ENCODE peak calls at places on chromosomes 4 and X, in ten cellular contexts. One of them, this sample, is unnamed.

GRCh38 chr4:82748176-82748575 is 50.4 kb downstream of the SCD5 start:
- DNase-seq in K562: no peak
- DNase-seq in lower lobe of right lung: no peak
- DNase-seq in endothelial cell of umbilical vein: no peak
- DNase-seq in HepG2: no peak
- DNase-seq in testis: no peak
- DNase-seq in CD8-positive, alpha-beta T cell: no peak
- DNase-seq in psoas muscle: no peak
- DNase-seq in tibial artery: no peak
- DNase-seq in cardiac muscle cell: no peak
- DNase-seq in this sample: no peak

GRCh38 chr4:76199664-76200211 is 13.9 kb downstream of the SCARB2 start:
- DNase-seq in K562: no peak
- DNase-seq in lower lobe of right lung: no peak
- DNase-seq in endothelial cell of umbilical vein: peak; percentile 59
- DNase-seq in HepG2: no peak
- DNase-seq in testis: no peak
- DNase-seq in CD8-positive, alpha-beta T cell: peak; percentile 15
- DNase-seq in psoas muscle: no peak
- DNase-seq in tibial artery: no peak
- DNase-seq in cardiac muscle cell: no peak
- DNase-seq in this sample: no peak

GRCh38 chr4:6487466-6487865 is 15.1 kb upstream of the PPP2R2C start:
- DNase-seq in K562: no peak
- DNase-seq in lower lobe of right lung: no peak
- DNase-seq in endothelial cell of umbilical vein: no peak
- DNase-seq in HepG2: no peak
- DNase-seq in testis: no peak
- DNase-seq in CD8-positive, alpha-beta T cell: no peak
- DNase-seq in psoas muscle: no peak
- DNase-seq in tibial artery: no peak
- DNase-seq in cardiac muscle cell: no peak
- DNase-seq in this sample: no peak

GRCh38 chr4:58301384-58301783 is 1191.2 kb upstream of the IGFBP7 start:
- DNase-seq in K562: no peak
- DNase-seq in lower lobe of right lung: no peak
- DNase-seq in endothelial cell of umbilical vein: no peak
- DNase-seq in HepG2: no peak
- DNase-seq in testis: peak; percentile 30
- DNase-seq in CD8-positive, alpha-beta T cell: no peak
- DNase-seq in psoas muscle: no peak
- DNase-seq in tibial artery: no peak
- DNase-seq in cardiac muscle cell: peak; percentile 12
- DNase-seq in this sample: peak; percentile 1

GRCh38 chr4:15754323-15754722 is 23.8 kb upstream of the CD38 start:
- DNase-seq in K562: no peak
- DNase-seq in lower lobe of right lung: no peak
- DNase-seq in endothelial cell of umbilical vein: peak; percentile 86
- DNase-seq in HepG2: no peak
- DNase-seq in testis: no peak
- DNase-seq in CD8-positive, alpha-beta T cell: peak; percentile 49
- DNase-seq in psoas muscle: no peak
- DNase-seq in tibial artery: no peak
- DNase-seq in cardiac muscle cell: no peak
- DNase-seq in this sample: no peak

GRCh38 chr4:100023800-100024199 is 73.7 kb upstream of the H2AZ1 start:
- DNase-seq in K562: no peak
- DNase-seq in lower lobe of right lung: no peak
- DNase-seq in endothelial cell of umbilical vein: no peak
- DNase-seq in HepG2: no peak
- DNase-seq in testis: no peak
- DNase-seq in CD8-positive, alpha-beta T cell: no peak
- DNase-seq in psoas muscle: no peak
- DNase-seq in tibial artery: no peak
- DNase-seq in cardiac muscle cell: peak; percentile 23
- DNase-seq in this sample: no peak

GRCh38 chrX:7085879-7086278 is 61.6 kb upstream of the STS start:
- DNase-seq in K562: no peak
- DNase-seq in lower lobe of right lung: no peak
- DNase-seq in endothelial cell of umbilical vein: no peak
- DNase-seq in HepG2: no peak
- DNase-seq in testis: no peak
- DNase-seq in CD8-positive, alpha-beta T cell: no peak
- DNase-seq in psoas muscle: no peak
- DNase-seq in tibial artery: no peak
- DNase-seq in cardiac muscle cell: no peak
- DNase-seq in this sample: no peak

GRCh38 chrX:35826503-35826902 is 28.4 kb downstream of the MAGEB16 start:
- DNase-seq in K562: no peak
- DNase-seq in lower lobe of right lung: no peak
- DNase-seq in endothelial cell of umbilical vein: no peak
- DNase-seq in HepG2: no peak
- DNase-seq in testis: no peak
- DNase-seq in CD8-positive, alpha-beta T cell: no peak
- DNase-seq in psoas muscle: no peak
- DNase-seq in tibial artery: no peak
- DNase-seq in cardiac muscle cell: no peak
- DNase-seq in this sample: no peak

GRCh38 chr4:107736924-107737448 is 17.0 kb upstream of the PAPSS1 start:
- DNase-seq in K562: peak; percentile 61
- DNase-seq in lower lobe of right lung: no peak
- DNase-seq in endothelial cell of umbilical vein: peak; percentile 58
- DNase-seq in HepG2: peak; percentile 69
- DNase-seq in testis: no peak
- DNase-seq in CD8-positive, alpha-beta T cell: peak; percentile 42
- DNase-seq in psoas muscle: no peak
- DNase-seq in tibial artery: no peak
- DNase-seq in cardiac muscle cell: peak; percentile 74
- DNase-seq in this sample: peak; percentile 70

GRCh38 chr4:48491514-48492176 is 1.6 kb downstream of the ZAR1 start:
- DNase-seq in K562: no peak
- DNase-seq in lower lobe of right lung: no peak
- DNase-seq in endothelial cell of umbilical vein: no peak
- DNase-seq in HepG2: no peak
- DNase-seq in testis: no peak
- DNase-seq in CD8-positive, alpha-beta T cell: no peak
- DNase-seq in psoas muscle: no peak
- DNase-seq in tibial artery: no peak
- DNase-seq in cardiac muscle cell: no peak
- DNase-seq in this sample: no peak

GRCh38 chrX:97728225-97728624 is 844.5 kb downstream of the RPA4 start:
- DNase-seq in K562: no peak
- DNase-seq in lower lobe of right lung: no peak
- DNase-seq in endothelial cell of umbilical vein: no peak
- DNase-seq in HepG2: no peak
- DNase-seq in testis: no peak
- DNase-seq in CD8-positive, alpha-beta T cell: no peak
- DNase-seq in psoas muscle: no peak
- DNase-seq in tibial artery: no peak
- DNase-seq in cardiac muscle cell: no peak
- DNase-seq in this sample: no peak

GRCh38 chr4:47122592-47123291 is 91.4 kb downstream of the GABRB1 start:
- DNase-seq in K562: peak; percentile 40
- DNase-seq in lower lobe of right lung: no peak
- DNase-seq in endothelial cell of umbilical vein: peak; percentile 74
- DNase-seq in HepG2: peak; percentile 63
- DNase-seq in testis: peak; percentile 77
- DNase-seq in CD8-positive, alpha-beta T cell: peak; percentile 33
- DNase-seq in psoas muscle: no peak
- DNase-seq in tibial artery: peak; percentile 39
- DNase-seq in cardiac muscle cell: peak; percentile 78
- DNase-seq in this sample: peak; percentile 88

GRCh38 chr4:164931551-164932324 is 45.7 kb downstream of the TRIM61 start:
- DNase-seq in K562: no peak
- DNase-seq in lower lobe of right lung: no peak
- DNase-seq in endothelial cell of umbilical vein: no peak
- DNase-seq in HepG2: no peak
- DNase-seq in testis: no peak
- DNase-seq in CD8-positive, alpha-beta T cell: no peak
- DNase-seq in psoas muscle: no peak
- DNase-seq in tibial artery: no peak
- DNase-seq in cardiac muscle cell: no peak
- DNase-seq in this sample: no peak

GRCh38 chrX:36974896-36975295 is 33.3 kb upstream of the FAM47C start:
- DNase-seq in K562: no peak
- DNase-seq in lower lobe of right lung: no peak
- DNase-seq in endothelial cell of umbilical vein: no peak
- DNase-seq in HepG2: no peak
- DNase-seq in testis: no peak
- DNase-seq in CD8-positive, alpha-beta T cell: no peak
- DNase-seq in psoas muscle: no peak
- DNase-seq in tibial artery: no peak
- DNase-seq in cardiac muscle cell: no peak
- DNase-seq in this sample: no peak

GRCh38 chr4:177308842-177309524 is 691 bp upstream of the NEIL3 start:
- DNase-seq in K562: no peak
- DNase-seq in lower lobe of right lung: no peak
- DNase-seq in endothelial cell of umbilical vein: no peak
- DNase-seq in HepG2: no peak
- DNase-seq in testis: no peak
- DNase-seq in CD8-positive, alpha-beta T cell: no peak
- DNase-seq in psoas muscle: no peak
- DNase-seq in tibial artery: no peak
- DNase-seq in cardiac muscle cell: no peak
- DNase-seq in this sample: no peak

GRCh38 chrX:96909291-96909690 is 25.6 kb downstream of the RPA4 start:
- DNase-seq in K562: no peak
- DNase-seq in lower lobe of right lung: no peak
- DNase-seq in endothelial cell of umbilical vein: peak; percentile 64
- DNase-seq in HepG2: no peak
- DNase-seq in testis: no peak
- DNase-seq in CD8-positive, alpha-beta T cell: no peak
- DNase-seq in psoas muscle: no peak
- DNase-seq in tibial artery: no peak
- DNase-seq in cardiac muscle cell: no peak
- DNase-seq in this sample: no peak

GRCh38 chrX:150219374-150220185 is 143.5 kb upstream of the MAMLD1 start:
- DNase-seq in K562: no peak
- DNase-seq in lower lobe of right lung: no peak
- DNase-seq in endothelial cell of umbilical vein: no peak
- DNase-seq in HepG2: no peak
- DNase-seq in testis: no peak
- DNase-seq in CD8-positive, alpha-beta T cell: no peak
- DNase-seq in psoas muscle: no peak
- DNase-seq in tibial artery: no peak
- DNase-seq in cardiac muscle cell: no peak
- DNase-seq in this sample: no peak

DNA sequence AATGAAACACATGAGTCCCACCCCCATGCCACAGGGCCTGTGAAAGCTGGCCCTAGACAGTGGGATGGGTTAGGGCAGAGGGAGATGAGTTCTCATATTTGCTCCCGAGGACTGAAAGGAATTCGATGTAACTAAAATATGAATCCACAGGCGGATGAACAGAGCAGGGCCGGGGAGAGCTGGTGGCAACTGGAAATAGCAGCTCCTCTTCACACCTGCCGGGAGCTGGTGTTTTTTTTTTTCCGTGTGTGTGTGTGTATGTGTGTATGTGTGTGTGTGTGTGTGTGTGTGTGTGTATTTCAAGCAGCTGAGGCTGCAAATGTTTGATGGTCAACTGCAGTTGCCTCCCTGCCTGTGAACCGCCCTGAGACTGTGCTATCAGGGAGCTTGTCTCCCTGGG is 115.1 kb upstream of the PSAPL1 start:
- DNase-seq in K562: no peak
- DNase-seq in lower lobe of right lung: no peak
- DNase-seq in endothelial cell of umbilical vein: no peak
- DNase-seq in HepG2: no peak
- DNase-seq in testis: no peak
- DNase-seq in CD8-positive, alpha-beta T cell: no peak
- DNase-seq in psoas muscle: no peak
- DNase-seq in tibial artery: no peak
- DNase-seq in cardiac muscle cell: no peak
- DNase-seq in this sample: no peak
- H3K9me3 ChIP-seq in K562: no peaks in the 10 kb centered on the region
- H3K9me3 ChIP-seq in lower lobe of right lung: peaks cover 23% of the 10 kb centered on the region
- H3K9me3 ChIP-seq in endothelial cell of umbilical vein: peaks cover 4% of the 10 kb centered on the region
- H3K9me3 ChIP-seq in HepG2: peaks cover 30% of the 10 kb centered on the region
- H3K9me3 ChIP-seq in testis: no peaks in the 10 kb centered on the region
- H3K9me3 ChIP-seq in CD8-positive, alpha-beta T cell: no peaks in the 10 kb centered on the region
- H3K9me3 ChIP-seq in psoas muscle: peaks cover 13% of the 10 kb centered on the region
- H3K9me3 ChIP-seq in tibial artery: no peaks in the 10 kb centered on the region
- H3K9me3 ChIP-seq in cardiac muscle cell: no peaks in the 10 kb centered on the region
- H3K9me3 ChIP-seq in this sample: peaks cover 30% of the 10 kb centered on the region

GRCh38 chrX:124475358-124475757 is 129.0 kb downstream of the SH2D1A start:
- DNase-seq in K562: no peak
- DNase-seq in lower lobe of right lung: no peak
- DNase-seq in endothelial cell of umbilical vein: no peak
- DNase-seq in HepG2: no peak
- DNase-seq in testis: no peak
- DNase-seq in CD8-positive, alpha-beta T cell: no peak
- DNase-seq in psoas muscle: no peak
- DNase-seq in tibial artery: no peak
- DNase-seq in cardiac muscle cell: no peak
- DNase-seq in this sample: no peak
- H3K9me3 ChIP-seq in K562: no peaks in the 10 kb centered on the region
- H3K9me3 ChIP-seq in lower lobe of right lung: no peaks in the 10 kb centered on the region
- H3K9me3 ChIP-seq in endothelial cell of umbilical vein: no peaks in the 10 kb centered on the region
- H3K9me3 ChIP-seq in HepG2: no peaks in the 10 kb centered on the region
- H3K9me3 ChIP-seq in testis: no peaks in the 10 kb centered on the region
- H3K9me3 ChIP-seq in CD8-positive, alpha-beta T cell: no peaks in the 10 kb centered on the region
- H3K9me3 ChIP-seq in psoas muscle: no peaks in the 10 kb centered on the region
- H3K9me3 ChIP-seq in tibial artery: no peaks in the 10 kb centered on the region
- H3K9me3 ChIP-seq in cardiac muscle cell: no peaks in the 10 kb centered on the region
- H3K9me3 ChIP-seq in this sample: no peaks in the 10 kb centered on the region

GRCh38 chr4:123672987-123673386 is 276.4 kb downstream of the SPRY1 start:
- DNase-seq in K562: no peak
- DNase-seq in lower lobe of right lung: no peak
- DNase-seq in endothelial cell of umbilical vein: no peak
- DNase-seq in HepG2: no peak
- DNase-seq in testis: no peak
- DNase-seq in CD8-positive, alpha-beta T cell: no peak
- DNase-seq in psoas muscle: no peak
- DNase-seq in tibial artery: no peak
- DNase-seq in cardiac muscle cell: no peak
- DNase-seq in this sample: peak; percentile 26
- H3K9me3 ChIP-seq in K562: no peaks in the 10 kb centered on the region
- H3K9me3 ChIP-seq in lower lobe of right lung: no peaks in the 10 kb centered on the region
- H3K9me3 ChIP-seq in endothelial cell of umbilical vein: no peaks in the 10 kb centered on the region
- H3K9me3 ChIP-seq in HepG2: no peaks in the 10 kb centered on the region
- H3K9me3 ChIP-seq in testis: no peaks in the 10 kb centered on the region
- H3K9me3 ChIP-seq in CD8-positive, alpha-beta T cell: no peaks in the 10 kb centered on the region
- H3K9me3 ChIP-seq in psoas muscle: no peaks in the 10 kb centered on the region
- H3K9me3 ChIP-seq in tibial artery: no peaks in the 10 kb centered on the region
- H3K9me3 ChIP-seq in cardiac muscle cell: no peaks in the 10 kb centered on the region
- H3K9me3 ChIP-seq in this sample: no peaks in the 10 kb centered on the region

GRCh38 chr4:8761824-8762205 is 109.8 kb downstream of the HMX1 start:
- DNase-seq in K562: no peak
- DNase-seq in lower lobe of right lung: peak; percentile 26
- DNase-seq in endothelial cell of umbilical vein: no peak
- DNase-seq in HepG2: no peak
- DNase-seq in testis: no peak
- DNase-seq in CD8-positive, alpha-beta T cell: no peak
- DNase-seq in psoas muscle: no peak
- DNase-seq in tibial artery: peak; percentile 7
- DNase-seq in cardiac muscle cell: no peak
- DNase-seq in this sample: no peak
- H3K9me3 ChIP-seq in K562: no peaks in the 10 kb centered on the region
- H3K9me3 ChIP-seq in lower lobe of right lung: no peaks in the 10 kb centered on the region
- H3K9me3 ChIP-seq in endothelial cell of umbilical vein: no peaks in the 10 kb centered on the region
- H3K9me3 ChIP-seq in HepG2: no peaks in the 10 kb centered on the region
- H3K9me3 ChIP-seq in testis: no peaks in the 10 kb centered on the region
- H3K9me3 ChIP-seq in CD8-positive, alpha-beta T cell: no peaks in the 10 kb centered on the region
- H3K9me3 ChIP-seq in psoas muscle: no peaks in the 10 kb centered on the region
- H3K9me3 ChIP-seq in tibial artery: no peaks in the 10 kb centered on the region
- H3K9me3 ChIP-seq in cardiac muscle cell: no peaks in the 10 kb centered on the region
- H3K9me3 ChIP-seq in this sample: no peaks in the 10 kb centered on the region

This sample was measured in adipocyte.